ENCODE peak calls at places on chromosomes 4 and X, in ten cellular contexts. M is stimulated activated CD8-positive, alpha-beta memory T cell treated with anti-CD3 and anti-CD28 coated beads, Interleukin-4, amount 100 ng/mL, for 48 hours; K is hypothalamus; Y is GM20000; X is globus pallidus; C is stimulated activated CD4-positive, alpha-beta T cell treated with anti-CD3 and anti-CD28 coated beads, TNF-alpha, amount 100 ng/mL, for 48 hours; J is lung microvascular endothelial cell; Q is upper lobe of right lung; E is NCI-H748 treated with DMSO at 0.1 percent for 48 hours; Z is stimulated activated naive CD8-positive, alpha-beta T cell treated with anti-CD3 and anti-CD28 coated beads, Interleukin-15, Interleukin-2, amounts not matched to agents 100 U/mL and 50 U/mL, for 24 hours. N is an unnamed sample.

GRCh38 chrX:9899640-9900075 is 67.5 kb upstream of the CLDN34 start:
- DNase-seq in M (no peak), K (peak; percentile 31), Y (no peak), X (peak; percentile 89), C (no peak), J (no peak), Q (no peak), E (no peak), Z (no peak), N (no peak)

GRCh38 chr4:60847614-60848013 is 352.5 kb upstream of the ADGRL3 start:
- DNase-seq in M (no peak), K (no peak), Y (no peak), X (no peak), C (no peak), J (no peak), Q (no peak), E (no peak), Z (no peak), N (no peak)

GRCh38 chr4:59818656-59819055 is 1381.5 kb upstream of the ADGRL3 start:
- DNase-seq in M (no peak), K (no peak), Y (peak; percentile 19), X (peak; percentile 68), C (no peak), J (peak; percentile 46), Q (no peak), E (no peak), Z (no peak), N (no peak)

GRCh38 chrX:15524417-15524816 is 23.8 kb downstream of the BMX start:
- DNase-seq in M (no peak), K (no peak), Y (no peak), X (no peak), C (no peak), J (no peak), Q (no peak), E (no peak), Z (no peak), N (no peak)

GRCh38 chr4:121822796-121823504 is 733 bp downstream of the CCNA2 start:
- DNase-seq in M (peak; percentile 50), K (no peak), Y (peak; percentile 56), X (no peak), C (peak; percentile 35), J (peak; percentile 56), Q (no peak), E (no peak), Z (peak; percentile 44), N (peak; percentile 18)

GRCh38 chrX:133926099-133926498 is 59.3 kb downstream of the GPC3 start:
- DNase-seq in M (no peak), K (no peak), Y (no peak), X (no peak), C (no peak), J (no peak), Q (no peak), E (no peak), Z (no peak), N (no peak)

GRCh38 chr4:73777612-73778011 is 37.2 kb downstream of the CXCL8 start:
- DNase-seq in M (no peak), K (no peak), Y (no peak), X (no peak), C (no peak), J (peak; percentile 24), Q (no peak), E (no peak), Z (no peak), N (peak; percentile 23)

GRCh38 chr4:81030061-81030616 is 369 bp upstream of the BMP3 start:
- DNase-seq in M (no peak), K (no peak), Y (no peak), X (no peak), C (no peak), J (no peak), Q (no peak), E (no peak), Z (no peak), N (no peak)

GRCh38 chr4:38605794-38606586 is 58.0 kb upstream of the KLF3 start:
- DNase-seq in M (no peak), K (no peak), Y (no peak), X (no peak), C (no peak), J (no peak), Q (no peak), E (peak; percentile 48), Z (no peak), N (no peak)

GRCh38 chrX:23127586-23127985 is 127.8 kb downstream of the DDX53 start:
- DNase-seq in M (no peak), K (no peak), Y (no peak), X (no peak), C (no peak), J (no peak), Q (no peak), E (peak; percentile 57), Z (no peak), N (no peak)

N was measured in gastrocnemius medialis.